ENCODE peak calls at places on chromosomes 16 and 17, in six cellular contexts. T is epithelial cell of esophagus, H is adipocyte, J is HL-60, B is GM23248, V is AG04450. M is an unnamed sample.

GRCh38 chr17:78573955-78574354 is 3.2 kb downstream of the DNAH17 start:
- DNase-seq in T (peak), H (no peak), J (no peak), B (no peak), V (no peak), M (no peak)

GRCh38 chr17:77611791-77612466 is 346.6 kb upstream of the TNRC6C start:
- DNase-seq in T (no peak), H (no peak), J (no peak), B (no peak), V (no peak), M (no peak)

GRCh38 chr16:55506083-55506482 is 2.8 kb upstream of the LPCAT2 start:
- DNase-seq in T (no peak), H (no peak), J (no peak), B (no peak), V (no peak), M (no peak)

GRCh38 chr17:3556905-3557767 is 476 bp downstream of the TRPV3 start:
- DNase-seq in T (peak), H (no peak), J (no peak), B (no peak), V (no peak), M (peak)

GRCh38 chr17:68305132-68305531 is 13.8 kb downstream of the ARSG start:
- DNase-seq in T (no peak), H (no peak), J (no peak), B (peak), V (no peak), M (no peak)

GRCh38 chr17:82010575-82011525 is 11.8 kb downstream of the CENPX start:
- DNase-seq in T (no peak), H (no peak), J (no peak), B (no peak), V (no peak), M (no peak)

GRCh38 chr17:56640116-56640515 is 46.6 kb downstream of the NOG start:
- DNase-seq in T (no peak), H (no peak), J (no peak), B (no peak), V (no peak), M (no peak)

GRCh38 chr16:87436225-87437172 is 44.4 kb downstream of the MAP1LC3B start:
- DNase-seq in T (no peak), H (no peak), J (no peak), B (peak), V (no peak), M (peak)

GRCh38 chr17:21460358-21460757 is 84.2 kb downstream of the KCNJ12 start:
- DNase-seq in T (no peak), H (peak), J (no peak), B (no peak), V (no peak), M (no peak)

GRCh38 chr17:77487677-77488530 is 347.1 kb downstream of the SEC14L1 start:
- DNase-seq in T (no peak), H (no peak), J (no peak), B (no peak), V (no peak), M (no peak)

GRCh38 chr16:65314246-65315003 is 192.6 kb upstream of the CDH11 start:
- DNase-seq in T (no peak), H (peak), J (no peak), B (peak), V (no peak), M (no peak)

GRCh38 chr16:28538733-28539596 is at the start of gene NUPR1:
- DNase-seq in T (peak), H (peak), J (no peak), B (peak), V (peak), M (peak)

GRCh38 chr17:11668633-11669032 is 70.4 kb downstream of the DNAH9 start:
- DNase-seq in T (no peak), H (no peak), J (no peak), B (no peak), V (no peak), M (no peak)

GRCh38 chr16:4011940-4012629 is 104.2 kb downstream of the ADCY9 start:
- DNase-seq in T (no peak), H (no peak), J (no peak), B (no peak), V (no peak), M (no peak)

GRCh38 chr17:27457731-27458523 is 1.7 kb downstream of the KSR1 start:
- DNase-seq in T (no peak), H (peak), J (peak), B (peak), V (no peak), M (peak)

GRCh38 chr16:78761427-78761826 is 662.0 kb downstream of the WWOX start:
- DNase-seq in T (no peak), H (no peak), J (no peak), B (no peak), V (no peak), M (no peak)

GRCh38 chr17:83100220-83100852 is 20.9 kb downstream of the METRNL start:
- DNase-seq in T (no peak), H (peak), J (no peak), B (peak), V (no peak), M (peak)

GRCh38 chr17:17412331-17412730 is 64.5 kb upstream of the MED9 start:
- DNase-seq in T (peak), H (peak), J (no peak), B (peak), V (no peak), M (peak)

GRCh38 chr16:68778551-68779231 is 41.6 kb downstream of the CDH1 start:
- DNase-seq in T (peak), H (no peak), J (no peak), B (no peak), V (no peak), M (no peak)

GRCh38 chr16:29734826-29735225 is 11.0 kb downstream of the C16orf54 start:
- DNase-seq in T (no peak), H (no peak), J (no peak), B (peak), V (no peak), M (no peak)

GRCh38 chr17:76461765-76462555 is 5.4 kb upstream of the AANAT start:
- DNase-seq in T (no peak), H (no peak), J (no peak), B (peak), V (no peak), M (peak)

GRCh38 chr17:5183410-5183793 is 8.3 kb downstream of the ZNF594 start:
- DNase-seq in T (no peak), H (no peak), J (no peak), B (no peak), V (no peak), M (no peak)
- H3K4me3 ChIP-seq in T (no peak), H (peak), J (no peak), B (no peak), V (no peak), M (no peak)

DNA sequence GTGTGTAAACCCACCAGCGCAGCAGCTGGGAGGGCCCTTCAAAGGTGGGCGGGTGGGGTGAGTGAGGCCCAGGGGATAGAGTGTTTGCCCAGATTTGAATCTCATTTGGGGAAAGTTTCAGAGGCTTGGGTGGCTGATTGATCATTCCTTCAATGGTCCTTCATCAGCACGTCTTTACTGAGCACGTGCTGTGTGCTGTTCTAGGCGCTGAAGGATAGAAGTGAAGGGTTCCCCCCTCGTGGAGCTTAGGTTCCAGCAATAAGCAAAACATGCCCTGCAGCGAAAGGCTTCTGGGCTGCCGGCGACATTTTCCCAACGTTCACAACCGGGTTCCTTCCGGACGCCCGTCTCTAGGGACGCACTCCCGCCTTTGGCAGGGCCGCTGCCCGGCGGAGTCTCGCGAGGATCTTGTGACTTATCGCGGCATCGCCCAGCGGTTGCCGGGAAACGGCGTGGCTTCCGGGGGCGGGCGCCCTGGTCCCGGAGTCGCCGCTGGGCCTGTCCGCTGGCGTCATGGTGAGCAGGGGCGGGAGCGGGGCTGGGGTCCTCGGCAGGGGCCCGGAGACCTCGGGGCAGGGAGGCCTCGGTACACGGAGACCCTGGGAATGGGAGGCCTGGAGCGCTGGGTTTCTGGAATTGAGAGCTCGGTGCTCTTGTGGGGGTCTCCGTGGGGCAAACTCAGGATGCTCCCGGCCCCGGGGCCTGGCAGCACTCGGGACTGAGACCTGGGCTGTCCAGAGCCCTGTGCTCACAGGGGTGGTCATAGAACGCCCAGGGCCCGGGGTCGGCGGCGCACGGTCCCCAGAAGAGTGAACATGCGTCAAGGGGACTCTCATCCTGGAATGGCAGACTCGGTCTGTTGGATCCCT is 3.2 kb upstream of the DBNDD1 start:
- DNase-seq in T (peak), H (peak), J (peak), B (peak), V (peak), M (peak)
- H3K4me3 ChIP-seq in T (peak), H (peak), J (peak), B (peak), V (peak), M (peak)

DNA sequence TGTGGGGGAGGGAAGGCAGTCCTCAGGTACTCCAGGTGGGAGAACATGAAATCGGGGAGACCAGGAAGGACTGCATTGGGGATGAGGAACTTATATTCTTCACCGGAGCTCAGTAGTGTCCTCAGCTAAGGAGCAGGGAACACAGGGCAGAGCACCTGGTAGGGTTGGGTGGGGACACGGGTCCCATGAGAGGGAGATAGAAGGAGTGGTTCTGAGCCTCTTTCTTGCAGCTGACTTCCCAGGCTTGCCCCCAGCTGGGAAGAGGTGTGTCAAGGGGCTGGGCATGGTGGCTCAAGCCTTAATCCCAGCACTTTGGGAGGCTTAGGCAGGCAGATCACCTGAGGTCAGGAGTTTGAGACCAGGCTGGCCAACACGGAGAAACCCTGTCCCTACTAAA is 2.1 kb downstream of the FHOD1 start:
- DNase-seq in T (no peak), H (no peak), J (no peak), B (no peak), V (no peak), M (no peak)
- H3K4me3 ChIP-seq in T (no peak), H (peak), J (no peak), B (peak), V (peak), M (peak)

DNA sequence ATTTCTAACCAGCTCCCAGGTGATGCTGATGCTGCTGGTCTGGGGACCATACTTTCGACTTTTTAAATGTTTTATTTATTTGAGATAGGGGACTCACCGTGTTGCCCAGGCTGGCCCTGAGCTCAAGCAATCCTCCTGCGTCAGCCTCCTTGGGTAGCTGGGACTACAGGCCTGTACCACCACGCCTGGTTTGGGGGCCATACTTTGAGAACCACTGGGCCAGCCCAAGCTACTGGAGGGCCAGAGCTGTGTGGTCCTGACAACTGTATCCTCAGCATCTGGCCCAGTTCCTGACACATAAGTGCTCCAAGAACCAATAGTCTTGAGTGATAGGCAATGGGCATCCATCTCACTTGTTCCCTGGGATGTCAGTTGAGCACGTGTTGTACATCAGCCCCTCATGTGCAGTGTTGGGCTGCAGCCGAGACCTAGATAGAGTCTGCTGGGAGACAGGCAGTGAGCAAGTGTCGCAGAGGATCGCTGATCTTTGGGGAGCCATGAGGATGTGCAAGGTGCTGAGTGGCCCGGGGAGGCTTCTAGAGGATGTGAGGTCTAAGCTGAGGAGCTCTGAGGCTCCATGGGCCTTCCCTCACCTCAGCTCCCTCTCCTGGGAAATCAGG is 1.6 kb downstream of the RMI2 start:
- DNase-seq in T (no peak), H (no peak), J (no peak), B (no peak), V (no peak), M (no peak)
- H3K4me3 ChIP-seq in T (no peak), H (no peak), J (no peak), B (no peak), V (no peak), M (no peak)

GRCh38 chr17:30821751-30822723 is 2.5 kb downstream of the CRLF3 start:
- DNase-seq in T (no peak), H (no peak), J (no peak), B (no peak), V (no peak), M (no peak)

GRCh38 chr17:30824002-30824355 is 513 bp downstream of the CRLF3 start:
- DNase-seq in T (peak), H (peak), J (no peak), B (peak), V (no peak), M (no peak)

GRCh38 chr17:30823425-30823824 is 1.1 kb downstream of the CRLF3 start:
- DNase-seq in T (no peak), H (no peak), J (no peak), B (no peak), V (no peak), M (no peak)

GRCh38 chr17:30816165-30816564 is 8.3 kb downstream of the CRLF3 start:
- DNase-seq in T (no peak), H (no peak), J (no peak), B (no peak), V (no peak), M (no peak)

DNA sequence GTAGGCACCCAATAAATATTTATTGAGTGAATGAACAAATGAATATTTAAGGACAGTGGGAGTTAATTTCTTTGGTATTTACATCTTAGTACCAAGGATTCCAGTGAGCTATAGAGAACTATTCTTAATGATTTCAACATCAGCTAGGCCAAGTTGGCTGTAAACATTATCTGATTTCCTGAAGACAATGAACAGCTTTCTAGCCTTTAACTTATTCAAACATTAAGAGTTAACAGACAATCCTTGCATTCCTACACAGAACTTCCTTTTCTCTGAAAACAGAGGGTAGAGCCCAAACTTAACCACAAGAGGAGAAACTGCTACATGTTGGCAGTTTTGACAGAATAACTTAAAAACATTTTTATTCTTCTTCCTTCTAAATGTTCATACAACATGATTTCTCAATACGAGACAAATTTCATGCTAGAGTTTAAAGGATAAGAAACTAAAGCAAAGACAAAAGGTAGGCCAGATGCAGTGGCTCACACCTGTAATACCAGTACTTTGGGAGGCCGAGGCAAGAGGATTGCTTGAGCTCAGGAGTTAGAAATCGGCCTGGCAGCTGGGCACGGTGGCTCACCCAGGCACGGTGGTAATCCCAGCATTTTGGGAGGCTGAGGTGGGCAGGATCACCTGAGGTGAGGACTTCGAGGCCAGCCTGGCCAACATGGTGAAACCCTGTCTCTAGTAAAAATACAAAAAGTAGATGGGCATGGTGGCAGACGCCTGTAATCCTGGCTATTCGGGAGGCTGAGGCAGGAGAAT is 4.4 kb downstream of the CRLF3 start:
- DNase-seq in T (no peak), H (peak), J (peak), B (peak), V (no peak), M (peak)
- H3K4me3 ChIP-seq in T (no peak), H (no peak), J (peak), B (no peak), V (no peak), M (no peak)

GRCh38 chr17:29613371-29613837 is 9.3 kb downstream of the CORO6 start:
- DNase-seq in T (peak), H (peak), J (peak), B (peak), V (no peak), M (peak)
- H3K4me3 ChIP-seq in T (peak), H (peak), J (no peak), B (peak), V (no peak), M (peak)

GRCh38 chr16:10180042-10180770 is 2.0 kb downstream of the GRIN2A start:
- DNase-seq in T (no peak), H (no peak), J (no peak), B (no peak), V (no peak), M (no peak)

GRCh38 chr16:10181196-10182162 is 749 bp downstream of the GRIN2A start:
- DNase-seq in T (peak), H (peak), J (peak), B (peak), V (no peak), M (peak)

GRCh38 chr16:10180771-10181163 is 1.5 kb downstream of the GRIN2A start:
- DNase-seq in T (no peak), H (peak), J (peak), B (peak), V (no peak), M (no peak)

GRCh38 chr16:10182186-10182683 is at the start of gene GRIN2A:
- DNase-seq in T (no peak), H (no peak), J (no peak), B (no peak), V (no peak), M (no peak)

DNA sequence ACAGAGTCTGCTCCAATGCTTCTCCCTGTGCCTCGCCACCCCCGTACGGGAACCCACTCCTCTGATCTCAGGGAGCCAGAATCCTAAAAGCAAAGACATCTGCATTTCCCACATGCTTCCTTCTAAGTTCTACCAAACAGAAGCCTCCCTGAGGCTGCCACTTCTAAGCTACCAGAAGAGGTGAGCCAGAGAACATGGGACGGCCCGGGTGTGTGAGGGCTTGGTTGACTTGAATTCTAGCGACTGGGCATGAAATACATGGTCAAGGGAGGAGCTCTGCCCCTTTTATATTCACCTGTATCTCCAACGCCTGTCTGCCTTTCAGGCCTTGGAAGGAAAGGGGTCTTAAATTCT is 1.4 kb upstream of the GRIN2A start:
- DNase-seq in T (no peak), H (no peak), J (no peak), B (no peak), V (no peak), M (no peak)
- H3K4me3 ChIP-seq in T (no peak), H (no peak), J (no peak), B (no peak), V (no peak), M (no peak)

M was measured in fibroblast of the aortic adventitia.